ENCODE peak calls at places on chromosomes 7 and 10, in seven cellular contexts. X, N, S, L, H, B and C are unnamed samples. For H3K79me2, the result is how much of the 10 kb centered on the place peaks cover.

GRCh38 chr7:157278791-157279678 is 57.8 kb upstream of the DNAJB6 start:
- DNase-seq in X (no peak), N (peak), S (peak), L (peak), H (no peak), B (peak), C (no peak)

GRCh38 chr7:27960415-27960814 is 220.2 kb downstream of the JAZF1 start:
- DNase-seq in X (no peak), N (no peak), S (no peak), L (no peak), H (no peak), B (no peak), C (no peak)

GRCh38 chr10:23047201-23048050 is 48.0 kb upstream of the MSRB2 start:
- DNase-seq in X (no peak), N (peak), S (no peak), L (no peak), H (no peak), B (peak), C (no peak)

GRCh38 chr10:84542552-84542951 is 214.2 kb downstream of the CCSER2 start:
- DNase-seq in X (no peak), N (no peak), S (peak), L (no peak), H (no peak), B (no peak), C (no peak)

GRCh38 chr7:12534046-12534445 is 36.5 kb upstream of the SCIN start:
- DNase-seq in X (no peak), N (no peak), S (no peak), L (no peak), H (no peak), B (no peak), C (no peak)

GRCh38 chr10:98374176-98374969 is 40.6 kb downstream of the PYROXD2 start:
- DNase-seq in X (no peak), N (peak), S (no peak), L (no peak), H (no peak), B (peak), C (no peak)

GRCh38 chr10:60390224-60390626 is 550 bp upstream of the ANK3 start:
- DNase-seq in X (no peak), N (no peak), S (no peak), L (no peak), H (no peak), B (peak), C (no peak)

GRCh38 chr10:117666131-117666530 is 123.6 kb downstream of the EMX2 start:
- DNase-seq in X (no peak), N (no peak), S (no peak), L (no peak), H (no peak), B (peak), C (no peak)

GRCh38 chr7:24874791-24875190 is 105.2 kb downstream of the OSBPL3 start:
- DNase-seq in X (no peak), N (no peak), S (no peak), L (no peak), H (no peak), B (no peak), C (no peak)

GRCh38 chr7:1713502-1714484 is 43.7 kb downstream of the ELFN1 start:
- DNase-seq in X (peak), N (no peak), S (peak), L (peak), H (no peak), B (no peak), C (no peak)

GRCh38 chr7:158924956-158925355 is 68.6 kb downstream of the DYNC2I1 start:
- DNase-seq in X (no peak), N (peak), S (no peak), L (no peak), H (no peak), B (peak), C (no peak)

GRCh38 chr7:28853834-28854749 is 104.0 kb downstream of the TRIL start:
- DNase-seq in X (peak), N (peak), S (peak), L (peak), H (peak), B (peak), C (peak)

GRCh38 chr10:122126763-122127659 is 138.0 kb downstream of the TACC2 start:
- DNase-seq in X (peak), N (peak), S (peak), L (no peak), H (peak), B (peak), C (no peak)

GRCh38 chr7:146700015-146700560 is 583.5 kb downstream of the CNTNAP2 start:
- DNase-seq in X (no peak), N (peak), S (no peak), L (no peak), H (no peak), B (no peak), C (no peak)

GRCh38 chr10:29033311-29033940 is 255.4 kb upstream of the LYZL1 start:
- DNase-seq in X (no peak), N (no peak), S (no peak), L (no peak), H (no peak), B (no peak), C (no peak)

GRCh38 chr7:106010331-106010730 is 47.3 kb downstream of the CDHR3 start:
- DNase-seq in X (no peak), N (no peak), S (no peak), L (no peak), H (no peak), B (peak), C (peak)

GRCh38 chr7:118184392-118184899 is 482 bp downstream of the LSM8 start:
- DNase-seq in X (no peak), N (no peak), S (no peak), L (peak), H (no peak), B (peak), C (peak)

GRCh38 chr10:76089626-76090185 is 658.3 kb downstream of the LRMDA start:
- DNase-seq in X (no peak), N (no peak), S (no peak), L (no peak), H (no peak), B (no peak), C (no peak)

GRCh38 chr7:157502701-157503111 is 165.9 kb downstream of the DNAJB6 start:
- DNase-seq in X (no peak), N (peak), S (no peak), L (no peak), H (no peak), B (peak), C (no peak)

GRCh38 chr10:110029448-110029847 is 21.7 kb downstream of the ADD3 start:
- DNase-seq in X (no peak), N (no peak), S (no peak), L (no peak), H (no peak), B (peak), C (no peak)

GRCh38 chr10:28946479-28946878 is 269.2 kb downstream of the BAMBI start:
- DNase-seq in X (no peak), N (peak), S (no peak), L (no peak), H (no peak), B (peak), C (no peak)

GRCh38 chr7:30505174-30505697 is 607 bp upstream of the GGCT start:
- DNase-seq in X (no peak), N (no peak), S (no peak), L (no peak), H (no peak), B (no peak), C (no peak)

GRCh38 chr7:18429547-18429946 is 66.0 kb upstream of the HDAC9 start:
- DNase-seq in X (no peak), N (peak), S (no peak), L (no peak), H (no peak), B (peak), C (no peak)

GRCh38 chr7:114901771-114902170 is 20.1 kb upstream of the MDFIC start:
- DNase-seq in X (no peak), N (peak), S (no peak), L (no peak), H (peak), B (peak), C (no peak)

GRCh38 chr7:34452363-34452762 is 205.7 kb upstream of the NPSR1 start:
- DNase-seq in X (no peak), N (no peak), S (no peak), L (no peak), H (no peak), B (peak), C (no peak)

GRCh38 chr10:43863859-43864591 is 215.3 kb upstream of the ZNF32 start:
- DNase-seq in X (no peak), N (peak), S (no peak), L (no peak), H (no peak), B (peak), C (no peak)

GRCh38 chr7:140276001-140276400 is 99.2 kb upstream of the KDM7A start:
- DNase-seq in X (no peak), N (no peak), S (no peak), L (no peak), H (no peak), B (no peak), C (no peak)

GRCh38 chr10:71565284-71566000 is 154.1 kb downstream of the C10orf105 start:
- DNase-seq in X (no peak), N (no peak), S (no peak), L (no peak), H (no peak), B (no peak), C (no peak)

GRCh38 chr10:26474062-26474461 is 35.9 kb downstream of the APBB1IP start:
- DNase-seq in X (no peak), N (no peak), S (no peak), L (no peak), H (no peak), B (peak), C (no peak)
- TF ChIP-seq EZH2phosphoT487 in X (no peak), N (no peak), S (no peak), L (no peak), H (no peak), B (no peak), C (no peak)

DNA sequence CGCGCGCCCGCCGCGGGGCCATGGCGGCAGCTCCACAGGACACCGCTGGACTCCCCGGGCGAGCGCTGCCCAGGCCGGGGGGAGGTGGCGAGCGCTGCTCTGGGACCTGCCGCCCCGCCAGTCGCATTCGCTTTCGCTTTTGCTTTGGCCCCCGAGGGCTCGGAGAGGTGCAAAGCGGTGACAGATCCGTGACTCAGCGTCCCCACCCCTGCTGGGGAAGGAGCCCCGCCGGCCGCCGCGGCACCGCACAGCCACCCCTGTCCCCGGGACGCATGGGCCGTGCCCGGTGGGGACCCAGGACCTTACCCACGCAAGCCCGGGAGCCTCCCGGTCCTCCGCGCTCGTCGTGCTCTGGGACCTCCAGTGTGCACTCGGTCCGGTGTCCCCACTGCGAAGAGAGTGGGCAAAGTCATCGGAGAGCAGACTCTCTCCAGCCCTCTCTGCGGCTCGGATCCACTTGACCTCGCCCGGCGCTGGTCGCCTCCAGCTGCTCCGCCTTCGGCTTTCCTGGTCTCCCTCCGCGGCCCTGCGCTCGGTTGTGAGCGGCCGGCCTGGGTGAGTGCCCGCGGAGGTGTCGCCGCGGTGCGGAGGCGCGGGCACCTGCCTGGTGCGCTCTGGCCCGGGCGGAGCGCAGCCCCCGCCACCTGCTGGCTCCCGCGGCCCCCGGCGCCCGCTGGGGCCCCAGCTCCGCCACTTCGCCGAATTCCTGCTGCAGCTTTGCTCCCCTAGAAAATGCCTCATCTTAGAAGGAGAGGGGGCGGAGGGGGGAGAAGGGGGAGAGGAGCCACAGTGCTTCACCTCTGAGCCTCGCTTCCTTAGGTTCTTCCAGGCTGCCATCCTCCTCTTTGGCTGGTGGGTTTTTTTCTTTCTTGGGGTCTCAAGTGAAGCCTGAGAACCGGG is at the start of gene IL15RA:
- DNase-seq in X (peak), N (peak), S (peak), L (peak), H (peak), B (peak), C (peak)
- H3K79me2 ChIP-seq in X (under half), N (under half), S (under half), L (under half), H (under half), B (under half), C (under half)

GRCh38 chr10:5484205-5484604 is 15.2 kb downstream of the CALML5 start:
- DNase-seq in X (no peak), N (peak), S (no peak), L (no peak), H (no peak), B (peak), C (no peak)

GRCh38 chr10:5488272-5489161 is 10.9 kb downstream of the CALML5 start:
- DNase-seq in X (no peak), N (peak), S (peak), L (no peak), H (peak), B (no peak), C (no peak)

GRCh38 chr10:5486852-5487235 is 12.5 kb downstream of the CALML5 start:
- DNase-seq in X (no peak), N (no peak), S (no peak), L (no peak), H (no peak), B (no peak), C (no peak)

GRCh38 chr10:5485290-5485689 is 14.1 kb downstream of the CALML5 start:
- DNase-seq in X (no peak), N (no peak), S (no peak), L (no peak), H (no peak), B (no peak), C (no peak)

GRCh38 chr10:5485948-5486851 is 13.2 kb downstream of the CALML5 start:
- DNase-seq in X (no peak), N (no peak), S (no peak), L (no peak), H (no peak), B (no peak), C (no peak)
- H2AFZ ChIP-seq in X (peak), N (no peak), S (peak), L (no peak), H (no peak), B (no peak), C (no peak)

DNA sequence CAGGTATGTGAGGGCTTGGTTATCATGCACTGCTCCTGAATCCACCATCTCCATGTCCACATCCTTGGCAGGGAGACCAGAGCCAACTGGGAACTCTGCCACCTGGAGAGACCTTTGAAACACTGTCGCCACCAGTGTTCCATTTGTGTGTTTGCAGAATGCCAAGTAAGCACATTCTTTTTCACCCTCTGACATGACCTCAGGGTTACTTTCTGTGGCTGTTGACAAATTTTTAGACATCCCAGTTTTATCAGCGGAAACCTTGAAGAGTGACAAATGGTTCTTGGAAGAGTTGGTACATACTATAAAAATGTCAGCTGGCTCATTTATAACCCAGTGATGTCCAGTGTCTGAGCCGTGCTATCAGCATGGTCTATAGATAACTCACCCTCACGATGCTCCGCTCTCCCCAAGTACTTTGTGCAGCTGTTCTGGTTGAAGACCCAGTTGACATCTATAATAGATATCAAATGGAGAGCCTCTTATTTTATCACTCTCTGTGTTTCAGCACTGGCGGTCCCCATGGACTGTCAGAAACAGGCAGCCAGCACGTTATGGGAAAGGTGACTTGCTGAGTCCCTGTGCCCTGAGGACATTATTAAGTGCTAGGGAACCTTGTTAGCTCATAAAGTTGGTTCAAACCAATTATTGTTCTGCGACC is 563.1 kb upstream of the GALNT17 start:
- DNase-seq in X (no peak), N (no peak), S (no peak), L (no peak), H (no peak), B (no peak), C (no peak)
- TF ChIP-seq EZH2phosphoT487 in X (no peak), N (no peak), S (no peak), L (no peak), H (no peak), B (no peak), C (no peak)